ENCODE peak calls at places on chromosomes 5 and 9, in four cellular contexts. R is HCT116, T is left lung, Q is aorta. N is an unnamed sample.

GRCh38 chr9:134316444-134317160 is 9.7 kb upstream of the RXRA start:
- DNase-seq in R (no peak), T (peak), Q (peak), N (no peak)

GRCh38 chr9:1083325-1083913 is 33.3 kb downstream of the DMRT2 start:
- DNase-seq in R (no peak), T (peak), Q (no peak), N (no peak)

GRCh38 chr5:14447958-14448881 is 133.4 kb upstream of the OTULINL start:
- DNase-seq in R (no peak), T (no peak), Q (no peak), N (no peak)

GRCh38 chr5:86763914-86764313 is 146.2 kb downstream of the COX7C start:
- DNase-seq in R (no peak), T (no peak), Q (no peak), N (no peak)

GRCh38 chr5:134127376-134127861 is 12.9 kb downstream of the TCF7 start:
- DNase-seq in R (no peak), T (peak), Q (peak), N (no peak)

GRCh38 chr5:138180183-138180782 is 1.4 kb downstream of the KIF20A start:
- DNase-seq in R (peak), T (no peak), Q (no peak), N (peak)

GRCh38 chr5:58545912-58546311 is 37.0 kb upstream of the RAB3C start:
- DNase-seq in R (no peak), T (no peak), Q (no peak), N (peak)

GRCh38 chr9:37775216-37775919 is 9.5 kb downstream of the EXOSC3 start:
- DNase-seq in R (no peak), T (no peak), Q (no peak), N (no peak)

GRCh38 chr9:110131499-110131898 is 76.5 kb downstream of the C9orf152 start:
- DNase-seq in R (no peak), T (no peak), Q (no peak), N (no peak)

GRCh38 chr9:109923826-109924225 is 143.8 kb downstream of the PALM2AKAP2 start:
- DNase-seq in R (no peak), T (no peak), Q (no peak), N (no peak)

GRCh38 chr5:159844267-159844666 is 72.0 kb upstream of the ADRA1B start:
- DNase-seq in R (no peak), T (no peak), Q (no peak), N (no peak)

GRCh38 chr5:52743970-52744369 is 43.7 kb upstream of the ITGA1 start:
- DNase-seq in R (no peak), T (no peak), Q (no peak), N (no peak)

GRCh38 chr9:68802525-68803015 is 97.5 kb downstream of the PIP5K1B start:
- DNase-seq in R (no peak), T (no peak), Q (no peak), N (no peak)

DNA sequence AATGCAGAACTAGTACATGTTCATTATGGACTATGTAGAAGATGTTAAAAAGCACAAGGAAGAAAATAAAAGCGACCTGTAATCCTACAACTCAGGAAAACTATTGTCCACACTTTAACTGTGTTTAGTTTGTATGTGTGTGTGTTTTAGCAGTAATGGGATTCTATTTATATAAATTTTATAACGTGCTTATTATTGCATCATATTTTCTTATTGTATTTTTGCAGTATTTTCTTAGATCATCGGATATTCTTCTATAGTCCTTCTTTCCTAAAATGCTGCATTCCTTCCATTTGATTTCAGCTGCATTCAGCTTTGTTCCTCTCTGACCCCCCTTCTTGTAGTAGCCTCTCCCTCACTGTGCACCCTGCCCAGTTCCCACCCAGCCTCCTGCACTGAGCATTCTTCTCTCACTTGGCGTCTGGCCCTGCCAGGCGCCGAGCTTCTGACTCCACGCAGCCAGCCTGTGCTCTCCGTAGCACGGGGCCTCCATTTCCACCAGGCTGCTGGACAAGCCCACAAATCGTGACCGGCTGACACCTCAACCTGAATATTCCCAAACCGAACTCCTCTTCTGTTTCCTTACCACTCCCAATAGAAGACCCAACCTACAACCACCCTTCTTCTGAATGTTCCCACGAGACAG is 39.9 kb downstream of the MVB12B start:
- DNase-seq in R (no peak), T (no peak), Q (no peak), N (no peak)
- H3K27ac ChIP-seq in R (no peak), T (peak), Q (no peak), N (no peak)

GRCh38 chr5:154162475-154163217 is 27.9 kb upstream of the GALNT10 start:
- DNase-seq in R (no peak), T (no peak), Q (no peak), N (peak)
- H3K27ac ChIP-seq in R (no peak), T (no peak), Q (no peak), N (no peak)

DNA sequence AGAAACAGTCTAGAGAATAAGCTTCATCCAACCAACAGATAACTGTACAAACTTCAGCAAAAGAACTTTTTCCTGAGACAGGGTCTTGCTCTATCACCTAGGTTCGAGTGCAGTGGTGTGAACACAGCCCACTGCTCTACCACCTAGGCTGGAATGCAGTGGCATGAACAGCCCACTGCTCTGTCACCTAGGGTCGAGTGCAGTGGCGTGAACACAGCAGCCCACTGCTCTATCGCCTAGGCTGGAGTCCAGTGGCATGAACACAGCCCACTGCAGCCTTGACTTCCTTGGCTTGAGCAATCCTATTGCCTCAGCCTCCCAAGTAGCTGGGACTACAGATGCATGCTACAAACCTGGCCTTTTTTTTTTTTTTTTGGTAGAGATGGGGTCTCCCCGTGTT is 43.4 kb downstream of the ERMP1 start:
- DNase-seq in R (no peak), T (no peak), Q (no peak), N (no peak)
- H3K27ac ChIP-seq in R (no peak), T (no peak), Q (no peak), N (no peak)

DNA sequence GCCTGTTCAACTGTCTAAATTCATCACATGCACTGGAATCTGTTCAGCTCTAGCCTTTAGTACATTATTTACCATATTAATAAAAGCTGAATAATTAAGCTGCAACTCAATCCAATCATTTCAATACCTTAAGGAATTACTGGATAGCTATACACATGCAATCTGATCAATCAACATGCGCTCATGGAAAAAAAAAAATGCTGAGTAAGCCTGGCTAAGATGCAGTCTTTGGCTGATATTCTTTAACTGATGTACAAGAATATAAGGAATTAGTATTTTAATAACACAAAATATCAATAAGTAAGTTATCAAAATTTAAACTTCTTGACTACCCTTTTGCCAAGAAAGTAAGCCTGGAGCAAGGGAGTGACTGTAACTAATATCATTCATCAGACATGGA is 15.9 kb downstream of the EFNA5 start:
- DNase-seq in R (no peak), T (no peak), Q (no peak), N (no peak)
- H3K27ac ChIP-seq in R (no peak), T (no peak), Q (no peak), N (no peak)

DNA sequence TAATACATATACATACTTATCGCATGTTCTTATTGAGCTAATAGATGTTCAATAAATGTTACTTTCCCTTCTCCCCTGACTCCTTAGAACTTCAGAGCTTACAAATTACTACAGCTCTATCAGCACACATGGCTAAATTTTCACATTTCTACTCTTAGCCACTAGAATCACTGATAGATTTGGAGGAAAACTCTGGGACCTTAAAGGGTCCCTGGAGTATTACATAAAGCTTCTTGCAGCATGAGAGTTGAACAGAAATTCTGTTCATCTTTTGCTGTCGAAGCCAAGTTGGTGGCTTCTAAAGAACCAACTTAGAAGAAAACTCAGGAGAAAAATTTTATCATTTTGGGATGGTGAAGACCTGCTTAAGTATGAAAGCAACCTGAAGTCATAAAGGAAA is 15.5 kb downstream of the B4GALT1 start:
- DNase-seq in R (no peak), T (no peak), Q (no peak), N (no peak)
- H3K27ac ChIP-seq in R (no peak), T (peak), Q (peak), N (no peak)

DNA sequence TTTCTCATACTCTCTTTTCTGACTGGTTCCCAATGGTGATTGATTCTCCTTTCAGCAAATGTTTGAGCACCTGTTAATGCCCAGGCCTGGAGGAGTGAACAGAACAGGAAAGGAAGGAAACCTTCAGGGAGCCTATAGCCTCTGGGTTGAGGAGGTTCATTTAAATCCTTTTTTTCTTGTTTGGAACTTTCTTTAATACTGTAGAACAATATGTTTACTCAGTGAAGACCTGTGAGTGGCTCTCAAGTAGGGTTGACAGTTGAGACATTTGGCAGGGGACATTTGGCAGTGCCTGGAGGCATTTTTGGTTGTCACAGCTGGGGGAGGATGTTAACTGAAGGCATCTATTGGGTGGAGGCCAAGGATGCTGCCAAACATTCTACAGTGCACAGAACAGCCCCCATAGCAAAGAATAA is 6.1 kb upstream of the FAM120AOS start:
- DNase-seq in R (no peak), T (no peak), Q (no peak), N (no peak)
- H3K27ac ChIP-seq in R (no peak), T (no peak), Q (no peak), N (peak)

GRCh38 chr9:128385493-128386205 is 14.5 kb downstream of the URM1 start:
- DNase-seq in R (no peak), T (no peak), Q (no peak), N (no peak)
- H3K27ac ChIP-seq in R (no peak), T (no peak), Q (no peak), N (no peak)

N was measured in Karpas-422.